ENCODE peak calls at places on chromosome 1, in six cellular contexts. D, L, S, C, G and X are unnamed samples.
A peak's percentile ranks its signal among the peaks of the same experiment; 100 is the strongest.

GRCh38 chr1:151156515-151156819 is at the start of gene TNFAIP8L2:
- DNase-seq in D (no peak), L (no peak), S (no peak), C (peak; percentile 78), G (peak; percentile 54), X (no peak)

GRCh38 chr1:172699111-172699510 is 40.2 kb downstream of the FASLG start:
- DNase-seq in D (peak; percentile 79), L (no peak), S (no peak), C (no peak), G (no peak), X (peak; percentile 51)

GRCh38 chr1:14599173-14599754 is 779 bp downstream of the KAZN start:
- DNase-seq in D (peak; percentile 22), L (no peak), S (no peak), C (no peak), G (peak; percentile 43), X (no peak)

GRCh38 chr1:6513296-6513928 is 21.9 kb upstream of the PLEKHG5 start:
- DNase-seq in D (no peak), L (no peak), S (no peak), C (no peak), G (no peak), X (peak; percentile 18)

GRCh38 chr1:222064388-222065201 is 322.7 kb upstream of the DUSP10 start:
- DNase-seq in D (peak; percentile 87), L (no peak), S (no peak), C (no peak), G (no peak), X (no peak)

GRCh38 chr1:247421074-247421473 is 5.1 kb downstream of the NLRP3 start:
- DNase-seq in D (peak; percentile 47), L (no peak), S (no peak), C (no peak), G (no peak), X (no peak)

GRCh38 chr1:77265180-77265579 is 16.6 kb upstream of the AK5 start:
- DNase-seq in D (no peak), L (no peak), S (no peak), C (no peak), G (no peak), X (no peak)

GRCh38 chr1:93816970-93817738 is 61.9 kb downstream of the DNTTIP2 start:
- DNase-seq in D (peak; percentile 40), L (no peak), S (no peak), C (peak; percentile 65), G (no peak), X (no peak)

GRCh38 chr1:197526736-197527371 is 248.4 kb downstream of the DENND1B start:
- DNase-seq in D (peak; percentile 66), L (peak; percentile 1), S (peak; percentile 10), C (peak; percentile 61), G (no peak), X (peak; percentile 51)

GRCh38 chr1:10992864-10993263 is 19.6 kb upstream of the TARDBP start:
- DNase-seq in D (no peak), L (no peak), S (no peak), C (no peak), G (no peak), X (no peak)

GRCh38 chr1:9201421-9202239 is 32.9 kb upstream of the H6PD start:
- DNase-seq in D (peak; percentile 92), L (no peak), S (no peak), C (no peak), G (peak; percentile 53), X (no peak)

GRCh38 chr1:186404454-186405051 is 28.9 kb downstream of the ODR4 start:
- DNase-seq in D (peak; percentile 85), L (peak; percentile 43), S (no peak), C (peak; percentile 44), G (no peak), X (peak; percentile 86)

GRCh38 chr1:236502972-236503639 is 20.7 kb upstream of the LGALS8 start:
- DNase-seq in D (peak; percentile 82), L (peak; percentile 60), S (peak; percentile 36), C (no peak), G (peak; percentile 78), X (no peak)

GRCh38 chr1:155127672-155128468 is at the start of gene EFNA1:
- DNase-seq in D (peak; percentile 65), L (no peak), S (no peak), C (no peak), G (peak; percentile 56), X (peak; percentile 41)

GRCh38 chr1:94641990-94642389 is 100.4 kb upstream of the F3 start:
- DNase-seq in D (no peak), L (no peak), S (no peak), C (no peak), G (no peak), X (no peak)

GRCh38 chr1:186102559-186103148 is 272.4 kb downstream of the TPR start:
- DNase-seq in D (peak; percentile 88), L (no peak), S (no peak), C (no peak), G (no peak), X (no peak)

GRCh38 chr1:174142836-174143235 is 16.5 kb upstream of the RABGAP1L start:
- DNase-seq in D (no peak), L (no peak), S (no peak), C (no peak), G (no peak), X (no peak)

GRCh38 chr1:167093863-167094516 is at the start of gene STYXL2:
- DNase-seq in D (no peak), L (no peak), S (no peak), C (no peak), G (no peak), X (no peak)

GRCh38 chr1:17658837-17659236 is 96.3 kb upstream of the ACTL8 start:
- DNase-seq in D (no peak), L (no peak), S (no peak), C (no peak), G (no peak), X (no peak)

GRCh38 chr1:32886828-32887414 is 630 bp downstream of the HPCA start:
- DNase-seq in D (no peak), L (no peak), S (no peak), C (no peak), G (no peak), X (no peak)

GRCh38 chr1:228089520-228090380 is 7.2 kb downstream of the ARF1 start:
- DNase-seq in D (peak; percentile 36), L (no peak), S (no peak), C (peak; percentile 54), G (no peak), X (no peak)

GRCh38 chr1:228090613-228091081 is 8.1 kb downstream of the ARF1 start:
- DNase-seq in D (peak; percentile 78), L (no peak), S (no peak), C (no peak), G (no peak), X (peak; percentile 90)

GRCh38 chr1:228087771-228088251 is 5.3 kb downstream of the ARF1 start:
- DNase-seq in D (peak; percentile 92), L (no peak), S (no peak), C (no peak), G (no peak), X (no peak)

GRCh38 chr1:228091084-228091483 is 8.6 kb downstream of the ARF1 start:
- DNase-seq in D (no peak), L (no peak), S (no peak), C (no peak), G (no peak), X (no peak)

DNA sequence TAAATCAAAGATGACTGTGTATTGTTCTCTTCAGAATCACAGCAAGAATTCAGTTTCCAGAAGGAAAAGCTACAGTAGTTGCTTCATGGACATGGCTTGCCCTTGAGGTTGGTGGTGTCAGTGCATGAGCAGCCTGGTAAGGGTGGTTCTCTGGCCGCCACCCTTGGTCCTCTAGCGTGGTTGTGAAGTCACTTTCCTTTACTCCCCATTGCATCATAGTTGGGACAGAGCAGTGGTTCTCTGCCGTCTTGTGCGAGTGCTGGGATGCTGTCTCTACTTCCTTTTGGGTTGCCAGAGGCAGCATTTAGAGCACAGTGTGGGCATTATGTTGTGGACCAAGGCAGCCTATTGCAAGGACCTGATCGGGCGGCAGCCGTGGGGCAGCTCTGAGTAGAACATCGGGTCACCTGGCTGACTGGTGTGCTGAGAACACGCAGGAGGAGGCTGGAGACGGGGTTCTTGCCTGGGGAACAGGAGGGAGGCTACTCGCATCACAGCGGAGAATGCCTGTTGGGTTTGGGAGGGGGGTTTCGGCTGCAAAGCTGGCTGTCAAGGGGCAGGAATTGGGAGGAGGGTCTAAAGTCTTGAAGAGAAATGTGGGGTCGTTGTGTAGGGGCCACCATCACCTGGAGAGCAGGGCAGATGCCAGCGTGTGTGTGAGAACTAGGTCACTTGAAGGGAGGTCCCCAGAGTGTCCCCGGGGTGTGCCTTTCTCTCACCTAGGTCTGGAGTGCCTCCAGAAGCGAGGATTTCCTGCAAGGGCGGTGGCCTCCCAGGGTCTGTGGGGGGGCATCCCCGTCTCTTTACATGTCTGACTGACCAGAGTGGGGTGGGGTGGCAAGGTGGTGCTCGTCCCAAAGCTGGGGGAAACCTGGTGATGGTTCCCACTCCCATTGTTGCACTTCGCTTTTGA is 6.3 kb downstream of the ARF1 start:
- DNase-seq in D (peak; percentile 82), L (no peak), S (no peak), C (no peak), G (no peak), X (no peak)
- H3K4me2 ChIP-seq in D (peak overlapping the region; percentile 98), L (peak overlapping the region; percentile 5), S (no peak overlapping the region), C (peak overlapping the region; percentile 48), G (no peak overlapping the region), X (peak overlapping the region; percentile 39)

GRCh38 chr1:20507564-20508410 is at the start of gene MUL1:
- DNase-seq in D (peak; percentile 95), L (peak; percentile 88), S (peak; percentile 88), C (peak; percentile 92), G (peak; percentile 95), X (peak; percentile 94)

GRCh38 chr1:20500716-20501115 is 7.2 kb downstream of the MUL1 start:
- DNase-seq in D (no peak), L (no peak), S (no peak), C (no peak), G (no peak), X (no peak)

GRCh38 chr1:20508411-20508771 is 440 bp upstream of the MUL1 start:
- DNase-seq in D (no peak), L (no peak), S (no peak), C (no peak), G (no peak), X (no peak)

GRCh38 chr1:20507248-20507563 is 745 bp downstream of the MUL1 start:
- DNase-seq in D (no peak), L (no peak), S (no peak), C (no peak), G (no peak), X (no peak)

GRCh38 chr1:20505488-20505887 is 2.5 kb downstream of the MUL1 start:
- DNase-seq in D (no peak), L (no peak), S (no peak), C (no peak), G (no peak), X (no peak)
- H3K4me2 ChIP-seq in D (no peak overlapping the region), L (no peak overlapping the region), S (no peak overlapping the region), C (peak overlapping the region; percentile 81), G (no peak overlapping the region), X (no peak overlapping the region)

DNA sequence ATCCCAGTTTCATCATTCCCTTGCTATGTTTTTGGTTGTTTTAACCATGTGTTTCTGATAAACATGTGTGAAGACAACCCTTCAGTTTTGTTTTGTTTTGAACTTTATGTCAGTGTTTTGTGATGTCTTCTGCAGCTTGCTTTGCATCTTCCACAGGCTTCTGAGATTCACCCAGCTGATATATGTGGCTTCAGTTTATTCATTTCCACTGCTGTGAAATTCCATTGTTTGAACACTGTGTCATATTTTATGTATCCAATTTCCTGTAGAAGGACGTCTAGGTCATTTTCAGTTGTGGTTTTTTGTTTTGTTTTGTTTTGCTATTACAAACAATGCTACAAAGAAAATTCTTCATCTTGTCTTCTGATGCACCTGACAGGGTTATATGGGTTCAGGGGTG is 27.2 kb upstream of the SLC26A9 start:
- DNase-seq in D (no peak), L (no peak), S (no peak), C (no peak), G (no peak), X (no peak)
- H3K4me2 ChIP-seq in D (no peak overlapping the region), L (no peak overlapping the region), S (no peak overlapping the region), C (no peak overlapping the region), G (no peak overlapping the region), X (no peak overlapping the region)

GRCh38 chr1:231079166-231079565 is 39.1 kb upstream of the FAM89A start:
- DNase-seq in D (no peak), L (no peak), S (no peak), C (no peak), G (no peak), X (no peak)
- H3K4me2 ChIP-seq in D (no peak overlapping the region), L (no peak overlapping the region), S (no peak overlapping the region), C (no peak overlapping the region), G (no peak overlapping the region), X (no peak overlapping the region)